ENCODE peak calls at places on chromosomes 4 and X, in six cellular contexts. D is HTR-8/SVneo, K is midbrain, M is upper lobe of right lung, R is right atrium auricular region, H is NCI-H1694. U is an unnamed sample.

GRCh38 chr4:28073860-28074555 is 1213.4 kb downstream of the STIM2 start:
- DNase-seq in D (peak; percentile 2), K (no peak), M (no peak), H (no peak), R (no peak), U (no peak)

GRCh38 chr4:147864591-147864990 is 132.7 kb downstream of the ARHGAP10 start:
- DNase-seq in M (no peak), R (no peak), H (no peak), D (no peak), K (no peak), U (no peak)

GRCh38 chrX:139126493-139126892 is 404.0 kb upstream of the F9 start:
- DNase-seq in K (no peak), M (no peak), D (no peak), R (no peak), H (no peak), U (no peak)

GRCh38 chrX:11427082-11428033 is 134.1 kb downstream of the AMELX start:
- DNase-seq in M (peak; percentile 74), H (no peak), R (no peak), D (no peak), K (no peak), U (no peak)

GRCh38 chrX:52359614-52360232 is 9.1 kb upstream of the XAGE2 start:
- DNase-seq in R (no peak), D (no peak), K (no peak), M (no peak), H (no peak), U (no peak)

GRCh38 chr4:167717495-167717894 is 374.8 kb upstream of the ANXA10 start:
- DNase-seq in R (no peak), M (no peak), H (no peak), D (no peak), K (no peak), U (no peak)

GRCh38 chrX:19593684-19594083 is 78.4 kb upstream of the MAP3K15 start:
- DNase-seq in H (peak; percentile 11), R (no peak), D (peak; percentile 18), K (peak; percentile 32), M (no peak), U (no peak)

GRCh38 chr4:8504279-8505007 is 63.9 kb downstream of the TRMT44 start:
- DNase-seq in R (no peak), H (no peak), M (no peak), K (no peak), D (no peak), U (no peak)

GRCh38 chr4:74661427-74662171 is 132.7 kb downstream of the BTC start:
- DNase-seq in D (no peak), R (no peak), H (no peak), K (no peak), M (no peak), U (no peak)

GRCh38 chr4:147361726-147362125 is 119.2 kb upstream of the EDNRA start:
- DNase-seq in R (no peak), D (no peak), K (peak; percentile 3), H (no peak), M (no peak), U (no peak)

GRCh38 chrX:16148896-16149295 is 18.4 kb upstream of the MAGEB17 start:
- DNase-seq in H (no peak), D (no peak), R (no peak), K (no peak), M (no peak), U (no peak)

GRCh38 chr4:100312615-100313355 is 122.5 kb upstream of the DDIT4L start:
- DNase-seq in D (no peak), M (no peak), H (no peak), R (no peak), K (no peak), U (no peak)

GRCh38 chrX:112470551-112470950 is 209.2 kb downstream of the LHFPL1 start:
- DNase-seq in M (no peak), D (no peak), K (no peak), R (no peak), H (no peak), U (no peak)

GRCh38 chrX:10173331-10173900 is 16.6 kb downstream of the CLCN4 start:
- DNase-seq in D (peak; percentile 73), M (no peak), R (peak; percentile 76), K (no peak), H (no peak), U (peak; percentile 81)

GRCh38 chrX:152899111-152899873 is 1.4 kb downstream of the ZNF185 start:
- DNase-seq in D (no peak), M (no peak), H (no peak), K (no peak), R (no peak), U (no peak)

GRCh38 chr4:1568855-1569460 is 115.2 kb downstream of the FAM53A start:
- DNase-seq in D (no peak), H (no peak), K (no peak), M (peak; percentile 57), R (no peak), U (peak; percentile 61)